ENCODE peak calls at places on chromosomes 1 and 21, in six cellular contexts. One of them, this sample, is unnamed.

GRCh38 chr1:181485276-181486097 is 2.2 kb downstream of the CACNA1E start:
- DNase-seq in neuronal stem cell: peak; percentile 51
- DNase-seq in mesendoderm: peak; percentile 67
- DNase-seq in IMR-90: no peak
- DNase-seq in mesenchymal stem cell: no peak
- DNase-seq in H1: no peak
- DNase-seq in this sample: no peak

GRCh38 chr1:160048335-160048734 is 16.5 kb upstream of the PIGM start:
- DNase-seq in neuronal stem cell: no peak
- DNase-seq in mesendoderm: no peak
- DNase-seq in IMR-90: no peak
- DNase-seq in mesenchymal stem cell: no peak
- DNase-seq in H1: no peak
- DNase-seq in this sample: no peak

GRCh38 chr21:45899317-45900033 is 82.1 kb upstream of the COL6A1 start:
- DNase-seq in neuronal stem cell: no peak
- DNase-seq in mesendoderm: no peak
- DNase-seq in IMR-90: no peak
- DNase-seq in mesenchymal stem cell: no peak
- DNase-seq in H1: no peak
- DNase-seq in this sample: no peak

GRCh38 chr21:45941338-45941710 is 40.2 kb upstream of the COL6A1 start:
- DNase-seq in neuronal stem cell: no peak
- DNase-seq in mesendoderm: no peak
- DNase-seq in IMR-90: no peak
- DNase-seq in mesenchymal stem cell: no peak
- DNase-seq in H1: no peak
- DNase-seq in this sample: no peak

GRCh38 chr1:22537441-22538139 is 25.7 kb upstream of the EPHA8 start:
- DNase-seq in neuronal stem cell: no peak
- DNase-seq in mesendoderm: no peak
- DNase-seq in IMR-90: no peak
- DNase-seq in mesenchymal stem cell: no peak
- DNase-seq in H1: no peak
- DNase-seq in this sample: no peak

GRCh38 chr1:198934901-198935301 is 296.1 kb downstream of the PTPRC start:
- DNase-seq in neuronal stem cell: no peak
- DNase-seq in mesendoderm: no peak
- DNase-seq in IMR-90: peak; percentile 51
- DNase-seq in mesenchymal stem cell: peak; percentile 78
- DNase-seq in H1: no peak
- DNase-seq in this sample: no peak

GRCh38 chr21:43903451-43904091 is 38.5 kb downstream of the AGPAT3 start:
- DNase-seq in neuronal stem cell: no peak
- DNase-seq in mesendoderm: no peak
- DNase-seq in IMR-90: no peak
- DNase-seq in mesenchymal stem cell: no peak
- DNase-seq in H1: no peak
- DNase-seq in this sample: peak; percentile 59

GRCh38 chr21:44991538-44992483 is 52.0 kb downstream of the SLX9 start:
- DNase-seq in neuronal stem cell: no peak
- DNase-seq in mesendoderm: no peak
- DNase-seq in IMR-90: peak; percentile 87
- DNase-seq in mesenchymal stem cell: peak; percentile 63
- DNase-seq in H1: no peak
- DNase-seq in this sample: no peak

GRCh38 chr21:33149166-33149565 is 79.2 kb downstream of the OLIG1 start:
- DNase-seq in neuronal stem cell: no peak
- DNase-seq in mesendoderm: no peak
- DNase-seq in IMR-90: no peak
- DNase-seq in mesenchymal stem cell: no peak
- DNase-seq in H1: no peak
- DNase-seq in this sample: no peak

GRCh38 chr1:83694449-83694848 is 304.5 kb downstream of the TTLL7 start:
- DNase-seq in neuronal stem cell: no peak
- DNase-seq in mesendoderm: peak; percentile 56
- DNase-seq in IMR-90: no peak
- DNase-seq in mesenchymal stem cell: no peak
- DNase-seq in H1: no peak
- DNase-seq in this sample: no peak

GRCh38 chr21:35780983-35781382 is 279.3 kb downstream of the SETD4 start:
- DNase-seq in neuronal stem cell: no peak
- DNase-seq in mesendoderm: no peak
- DNase-seq in IMR-90: no peak
- DNase-seq in mesenchymal stem cell: no peak
- DNase-seq in H1: no peak
- DNase-seq in this sample: no peak

GRCh38 chr1:206722751-206723499 is 38.2 kb downstream of the MAPKAPK2 start:
- DNase-seq in neuronal stem cell: no peak
- DNase-seq in mesendoderm: no peak
- DNase-seq in IMR-90: no peak
- DNase-seq in mesenchymal stem cell: no peak
- DNase-seq in H1: no peak
- DNase-seq in this sample: no peak

GRCh38 chr1:116290085-116290670 is 82.9 kb upstream of the ATP1A1 start:
- DNase-seq in neuronal stem cell: no peak
- DNase-seq in mesendoderm: no peak
- DNase-seq in IMR-90: no peak
- DNase-seq in mesenchymal stem cell: peak; percentile 47
- DNase-seq in H1: no peak
- DNase-seq in this sample: peak; percentile 44

DNA sequence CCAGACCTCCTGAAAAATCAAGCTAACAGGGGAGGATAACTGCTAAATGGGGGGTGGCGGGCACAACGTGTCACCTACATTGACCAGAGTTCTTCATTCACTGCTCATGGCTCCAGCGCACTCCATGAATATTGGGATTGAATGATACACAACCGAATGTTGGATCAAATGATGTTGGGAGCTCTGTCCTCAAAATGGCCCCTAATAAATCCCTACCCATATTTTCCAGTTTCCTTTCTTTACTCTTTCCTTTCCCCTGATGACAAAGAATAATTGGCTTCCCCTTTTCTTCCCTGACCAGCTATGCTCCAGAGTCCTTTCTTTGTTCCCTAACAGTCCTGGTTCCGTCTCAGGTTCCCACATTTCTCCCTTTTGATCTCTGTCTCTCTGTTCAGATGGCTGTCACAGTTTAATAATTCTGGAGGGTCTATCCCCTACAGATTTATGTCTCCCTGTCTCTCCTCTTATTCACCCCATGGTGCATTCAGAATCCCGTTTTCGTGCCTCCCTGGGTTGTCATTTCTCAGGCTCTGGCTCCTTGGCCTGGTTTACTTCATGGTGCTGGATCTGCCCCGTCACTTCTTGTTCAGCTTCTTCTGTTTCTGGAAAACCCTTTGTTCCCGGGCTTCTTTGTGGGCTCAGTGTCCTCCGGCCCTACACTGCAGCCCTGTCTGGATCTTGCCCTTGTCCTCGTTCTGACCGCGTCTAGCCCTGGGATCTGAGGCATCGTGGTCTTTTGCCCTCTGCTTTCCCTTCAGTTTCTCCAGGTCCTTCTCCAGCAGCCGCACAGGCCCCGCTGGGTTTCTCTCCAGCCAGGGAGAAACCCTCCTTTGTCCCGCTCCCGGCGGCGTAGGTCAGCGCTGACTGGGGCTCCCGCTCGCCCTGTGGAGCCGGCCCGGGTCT is 78.3 kb downstream of the NDUFS5 start:
- DNase-seq in neuronal stem cell: no peak
- DNase-seq in mesendoderm: peak; percentile 74
- DNase-seq in IMR-90: no peak
- DNase-seq in mesenchymal stem cell: peak; percentile 69
- DNase-seq in H1: no peak
- DNase-seq in this sample: peak; percentile 23
- H3K23ac ChIP-seq in neuronal stem cell: no peak overlapping the region
- H3K23ac ChIP-seq in mesendoderm: peak overlapping the region; percentile 99
- H3K23ac ChIP-seq in IMR-90: peak overlapping the region; percentile 97
- H3K23ac ChIP-seq in mesenchymal stem cell: peak overlapping the region; percentile 59
- H3K23ac ChIP-seq in H1: no peak overlapping the region
- H3K23ac ChIP-seq in this sample: no peak overlapping the region

DNA sequence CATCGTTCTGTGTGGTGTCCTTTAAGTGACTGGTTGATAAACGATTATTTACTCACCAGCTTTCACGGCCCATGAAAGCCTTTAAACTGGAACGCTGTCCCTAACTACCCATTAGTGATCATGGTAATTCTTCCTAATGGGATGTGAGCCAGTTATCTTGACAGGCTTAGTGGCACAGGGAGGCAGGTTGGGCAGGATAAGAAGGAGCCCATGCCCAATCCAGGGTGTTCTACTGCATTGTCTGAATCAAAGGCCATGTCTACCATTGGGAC is 71.5 kb downstream of the SEC16B start:
- DNase-seq in neuronal stem cell: no peak
- DNase-seq in mesendoderm: no peak
- DNase-seq in IMR-90: no peak
- DNase-seq in mesenchymal stem cell: no peak
- DNase-seq in H1: no peak
- DNase-seq in this sample: no peak
- H3K36me3 ChIP-seq in neuronal stem cell: no peaks in the 10 kb centered on the region
- H3K36me3 ChIP-seq in mesendoderm: no peaks in the 10 kb centered on the region
- H3K36me3 ChIP-seq in IMR-90: no peaks in the 10 kb centered on the region
- H3K36me3 ChIP-seq in mesenchymal stem cell: no peaks in the 10 kb centered on the region
- H3K36me3 ChIP-seq in H1: no peaks in the 10 kb centered on the region
- H3K36me3 ChIP-seq in this sample: no peaks in the 10 kb centered on the region

GRCh38 chr1:81345110-81345509 is 455.6 kb upstream of the ADGRL2 start:
- DNase-seq in neuronal stem cell: no peak
- DNase-seq in mesendoderm: no peak
- DNase-seq in IMR-90: no peak
- DNase-seq in mesenchymal stem cell: no peak
- DNase-seq in H1: no peak
- DNase-seq in this sample: no peak

GRCh38 chr1:81351864-81352263 is 448.9 kb upstream of the ADGRL2 start:
- DNase-seq in neuronal stem cell: no peak
- DNase-seq in mesendoderm: no peak
- DNase-seq in IMR-90: no peak
- DNase-seq in mesenchymal stem cell: no peak
- DNase-seq in H1: no peak
- DNase-seq in this sample: no peak

GRCh38 chr1:81349194-81349965 is 451.4 kb upstream of the ADGRL2 start:
- DNase-seq in neuronal stem cell: peak; percentile 8
- DNase-seq in mesendoderm: peak; percentile 83
- DNase-seq in IMR-90: no peak
- DNase-seq in mesenchymal stem cell: no peak
- DNase-seq in H1: peak; percentile 7
- DNase-seq in this sample: peak; percentile 17
- H2BK120ac ChIP-seq in neuronal stem cell: no peak overlapping the region
- H2BK120ac ChIP-seq in mesendoderm: no peak overlapping the region
- H2BK120ac ChIP-seq in IMR-90: no peak overlapping the region
- H2BK120ac ChIP-seq in mesenchymal stem cell: no peak overlapping the region
- H2BK120ac ChIP-seq in H1: peak overlapping the region; percentile 4
- H2BK120ac ChIP-seq in this sample: no peak overlapping the region

GRCh38 chr1:16904560-16905111 is 8.9 kb downstream of the RNU1-2 start:
- DNase-seq in neuronal stem cell: peak; percentile 93
- DNase-seq in mesendoderm: peak; percentile 99
- DNase-seq in IMR-90: peak; percentile 100
- DNase-seq in mesenchymal stem cell: peak; percentile 98
- DNase-seq in H1: peak; percentile 85
- DNase-seq in this sample: peak; percentile 95
- H3K23ac ChIP-seq in neuronal stem cell: peak overlapping the region; percentile 78
- H3K23ac ChIP-seq in mesendoderm: peak overlapping the region; percentile 92
- H3K23ac ChIP-seq in IMR-90: peak overlapping the region; percentile 99
- H3K23ac ChIP-seq in mesenchymal stem cell: no peak overlapping the region
- H3K23ac ChIP-seq in H1: no peak overlapping the region
- H3K23ac ChIP-seq in this sample: no peak overlapping the region

DNA sequence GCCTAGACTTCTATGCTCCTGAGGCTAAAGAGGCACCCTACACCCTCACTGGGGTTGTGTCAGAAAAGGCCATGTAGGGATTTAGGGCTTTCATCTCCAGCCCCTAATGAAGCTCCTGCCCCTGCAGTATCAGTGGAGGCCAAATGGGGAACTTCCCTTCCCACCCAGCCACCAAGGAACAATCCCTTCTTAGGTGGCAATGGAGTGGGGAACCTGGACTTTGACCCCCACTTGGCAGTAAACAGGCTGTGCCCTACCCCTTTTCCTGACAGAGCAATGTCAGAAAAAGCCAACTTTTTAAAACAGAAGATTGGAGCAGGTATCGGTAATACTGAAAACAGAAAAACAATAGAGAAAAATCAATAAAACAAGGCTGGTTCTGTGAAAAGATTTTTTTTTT is 35.5 kb upstream of the SLC19A2 start:
- DNase-seq in neuronal stem cell: no peak
- DNase-seq in mesendoderm: no peak
- DNase-seq in IMR-90: no peak
- DNase-seq in mesenchymal stem cell: no peak
- DNase-seq in H1: no peak
- DNase-seq in this sample: no peak
- H3K36me3 ChIP-seq in neuronal stem cell: no peaks in the 10 kb centered on the region
- H3K36me3 ChIP-seq in mesendoderm: no peaks in the 10 kb centered on the region
- H3K36me3 ChIP-seq in IMR-90: no peaks in the 10 kb centered on the region
- H3K36me3 ChIP-seq in mesenchymal stem cell: no peaks in the 10 kb centered on the region
- H3K36me3 ChIP-seq in H1: no peaks in the 10 kb centered on the region
- H3K36me3 ChIP-seq in this sample: no peaks in the 10 kb centered on the region

GRCh38 chr1:16167331-16168143 is 11.7 kb upstream of the EPHA2 start:
- DNase-seq in neuronal stem cell: peak; percentile 87
- DNase-seq in mesendoderm: peak; percentile 99
- DNase-seq in IMR-90: no peak
- DNase-seq in mesenchymal stem cell: peak; percentile 56
- DNase-seq in H1: peak; percentile 82
- DNase-seq in this sample: no peak
- H2BK120ac ChIP-seq in neuronal stem cell: peak overlapping the region; percentile 89
- H2BK120ac ChIP-seq in mesendoderm: peak overlapping the region; percentile 69
- H2BK120ac ChIP-seq in IMR-90: peak overlapping the region; percentile 40
- H2BK120ac ChIP-seq in mesenchymal stem cell: peak overlapping the region; percentile 56
- H2BK120ac ChIP-seq in H1: no peak overlapping the region
- H2BK120ac ChIP-seq in this sample: peak overlapping the region; percentile 41

DNA sequence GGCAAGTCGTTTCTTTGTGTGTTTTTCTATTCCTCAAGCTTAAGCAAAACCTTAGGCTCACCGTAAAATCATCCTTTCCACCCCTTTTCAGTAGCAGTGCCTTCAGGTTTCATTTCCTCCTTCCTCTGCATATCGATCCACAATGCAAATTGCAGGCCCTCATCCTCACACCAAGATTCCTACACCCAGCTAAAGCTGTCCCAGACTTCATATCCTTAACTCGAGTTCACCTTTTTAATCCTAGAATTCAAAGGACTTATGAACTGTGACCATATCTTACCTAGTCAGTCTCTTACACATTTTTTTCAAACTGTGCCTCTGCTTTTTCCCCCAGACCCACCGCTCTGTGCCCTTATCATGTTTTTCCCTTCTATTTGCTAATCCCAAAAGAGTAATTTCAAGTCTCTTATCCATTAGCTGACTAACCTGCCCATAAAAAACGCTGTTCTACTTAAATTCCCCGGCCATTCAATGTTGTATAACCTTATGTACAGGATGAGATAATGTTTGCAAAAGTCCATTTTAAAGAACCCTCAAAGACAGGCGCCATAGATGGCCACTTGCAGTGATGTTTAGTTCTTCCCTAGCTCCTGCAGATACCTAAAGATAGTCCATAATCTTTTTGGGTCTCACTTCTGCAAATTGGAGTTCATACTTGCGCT is 1.5 kb downstream of the AKIRIN1 start:
- DNase-seq in neuronal stem cell: no peak
- DNase-seq in mesendoderm: peak; percentile 17
- DNase-seq in IMR-90: no peak
- DNase-seq in mesenchymal stem cell: no peak
- DNase-seq in H1: no peak
- DNase-seq in this sample: peak; percentile 22
- H3K23ac ChIP-seq in neuronal stem cell: no peak overlapping the region
- H3K23ac ChIP-seq in mesendoderm: no peak overlapping the region
- H3K23ac ChIP-seq in IMR-90: peak overlapping the region; percentile 32
- H3K23ac ChIP-seq in mesenchymal stem cell: no peak overlapping the region
- H3K23ac ChIP-seq in H1: no peak overlapping the region
- H3K23ac ChIP-seq in this sample: peak overlapping the region; percentile 49